ENCODE peak calls at places on chromosomes 16 and 17, in five cellular contexts. A is endodermal cell, Z is caudate nucleus, C is lung, N is mesendoderm. B is an unnamed sample.

GRCh38 chr16:13733561-13733960 is 186.4 kb upstream of the ERCC4 start:
- DNase-seq in A (no peak), Z (no peak), C (no peak), N (no peak), B (no peak)

GRCh38 chr16:54140057-54140787 is 146.4 kb downstream of the IRX3 start:
- DNase-seq in A (peak), Z (no peak), C (no peak), N (peak), B (no peak)

GRCh38 chr16:4327782-4328579 is 12.1 kb downstream of the GLIS2 start:
- DNase-seq in A (peak), Z (peak), C (peak), N (peak), B (peak)

GRCh38 chr17:51764387-51764971 is 394.0 kb downstream of the CA10 start:
- DNase-seq in A (peak), Z (no peak), C (peak), N (peak), B (no peak)

GRCh38 chr16:54402270-54402669 is 115.7 kb upstream of the IRX3 start:
- DNase-seq in A (peak), Z (no peak), C (no peak), N (no peak), B (no peak)

GRCh38 chr17:73194514-73195222 is 1.8 kb downstream of the COG1 start:
- DNase-seq in A (no peak), Z (no peak), C (no peak), N (no peak), B (no peak)

GRCh38 chr17:16428098-16428882 is 12.9 kb downstream of the TRPV2 start:
- DNase-seq in A (peak), Z (peak), C (peak), N (peak), B (no peak)

GRCh38 chr17:80695979-80696378 is 151.3 kb downstream of the RPTOR start:
- DNase-seq in A (no peak), Z (no peak), C (no peak), N (no peak), B (no peak)

GRCh38 chr17:45441536-45442310 is 9.1 kb upstream of the ARHGAP27 start:
- DNase-seq in A (peak), Z (no peak), C (no peak), N (no peak), B (no peak)

GRCh38 chr17:36092228-36092627 is 2.3 kb upstream of the CCL3 start:
- DNase-seq in A (no peak), Z (no peak), C (no peak), N (no peak), B (no peak)

GRCh38 chr17:37520174-37520573 is 30.5 kb downstream of the DUSP14 start:
- DNase-seq in A (peak), Z (no peak), C (no peak), N (no peak), B (no peak)

GRCh38 chr17:8991514-8992285 is 26.2 kb upstream of the PIK3R5 start:
- DNase-seq in A (peak), Z (no peak), C (peak), N (peak), B (no peak)

GRCh38 chr17:32927724-32928526 is at the start of gene TMEM98:
- DNase-seq in A (peak), Z (no peak), C (no peak), N (peak), B (no peak)

GRCh38 chr16:71885261-71885650 is 1.3 kb upstream of the ZNF821 start:
- DNase-seq in A (peak), Z (no peak), C (no peak), N (peak), B (no peak)

GRCh38 chr17:41974031-41974430 is 7.4 kb downstream of the CNP start:
- DNase-seq in A (no peak), Z (no peak), C (no peak), N (no peak), B (no peak)

GRCh38 chr17:68013385-68013784 is 17.1 kb upstream of the C17orf58 start:
- DNase-seq in A (no peak), Z (no peak), C (no peak), N (no peak), B (no peak)

GRCh38 chr16:88773812-88774291 is 11.2 kb downstream of the PIEZO1 start:
- DNase-seq in A (peak), Z (no peak), C (peak), N (peak), B (no peak)

GRCh38 chr17:83201206-83202001 is 122.0 kb downstream of the METRNL start:
- DNase-seq in A (no peak), Z (no peak), C (no peak), N (no peak), B (no peak)

GRCh38 chr16:19771796-19772195 is 53.7 kb downstream of the IQCK start:
- DNase-seq in A (peak), Z (no peak), C (no peak), N (no peak), B (no peak)

GRCh38 chr16:48497932-48498760 is 111.8 kb downstream of the N4BP1 start:
- DNase-seq in A (no peak), Z (no peak), C (no peak), N (no peak), B (peak)

GRCh38 chr17:61381537-61381936 is 18.1 kb upstream of the TBX2 start:
- DNase-seq in A (no peak), Z (no peak), C (no peak), N (no peak), B (no peak)

GRCh38 chr16:27625050-27625697 is 75.2 kb downstream of the KATNIP start:
- DNase-seq in A (no peak), Z (no peak), C (no peak), N (no peak), B (no peak)

GRCh38 chr16:69169607-69170352 is 17.2 kb upstream of the SNTB2 start:
- DNase-seq in A (no peak), Z (no peak), C (no peak), N (no peak), B (no peak)

GRCh38 chr16:46855389-46855788 is 24.4 kb upstream of the C16orf87 start:
- DNase-seq in A (no peak), Z (no peak), C (no peak), N (no peak), B (no peak)

GRCh38 chr17:81487487-81488275 is 24.9 kb downstream of the ACTG1 start:
- DNase-seq in A (peak), Z (peak), C (peak), N (peak), B (no peak)

GRCh38 chr17:74467221-74467951 is 952 bp downstream of the CD300A start:
- DNase-seq in A (no peak), Z (no peak), C (no peak), N (no peak), B (no peak)

GRCh38 chr17:82441686-82442487 is 8.7 kb downstream of the CYBC1 start:
- DNase-seq in A (peak), Z (no peak), C (no peak), N (no peak), B (no peak)

GRCh38 chr17:36118477-36119353 is 15.1 kb downstream of the CCL4 start:
- DNase-seq in A (no peak), Z (no peak), C (no peak), N (no peak), B (no peak)

GRCh38 chr16:31697744-31698125 is 170.0 kb downstream of the AHSP start:
- DNase-seq in A (no peak), Z (no peak), C (no peak), N (no peak), B (no peak)

GRCh38 chr16:15966420-15967222 is 17.2 kb downstream of the ABCC1 start:
- DNase-seq in A (no peak), Z (no peak), C (peak), N (peak), B (no peak)

GRCh38 chr17:16339959-16340358 is 13.3 kb downstream of the CENPV start:
- DNase-seq in A (no peak), Z (no peak), C (no peak), N (no peak), B (no peak)

GRCh38 chr17:49469831-49470568 is 25.1 kb upstream of the NGFR start:
- DNase-seq in A (peak), Z (no peak), C (no peak), N (no peak), B (no peak)

GRCh38 chr17:66345264-66345663 is 42.9 kb downstream of the PRKCA start:
- DNase-seq in A (no peak), Z (no peak), C (no peak), N (no peak), B (no peak)

GRCh38 chr16:27123795-27124194 is 57.1 kb downstream of the C16orf82 start:
- DNase-seq in A (no peak), Z (no peak), C (no peak), N (no peak), B (no peak)

GRCh38 chr16:17416461-17417221 is 54.1 kb downstream of the XYLT1 start:
- DNase-seq in A (peak), Z (peak), C (peak), N (peak), B (no peak)

GRCh38 chr17:61868074-61868473 is 4.7 kb upstream of the BRIP1 start:
- DNase-seq in A (no peak), Z (no peak), C (no peak), N (no peak), B (no peak)

GRCh38 chr17:73215414-73215813 is 22.6 kb downstream of the COG1 start:
- DNase-seq in A (peak), Z (no peak), C (no peak), N (no peak), B (no peak)

GRCh38 chr17:74357466-74357809 is 4.2 kb downstream of the BTBD17 start:
- DNase-seq in A (no peak), Z (no peak), C (no peak), N (no peak), B (no peak)

GRCh38 chr16:11632455-11632921 is 35.8 kb upstream of the SNN start:
- DNase-seq in A (peak), Z (no peak), C (no peak), N (peak), B (no peak)

DNA sequence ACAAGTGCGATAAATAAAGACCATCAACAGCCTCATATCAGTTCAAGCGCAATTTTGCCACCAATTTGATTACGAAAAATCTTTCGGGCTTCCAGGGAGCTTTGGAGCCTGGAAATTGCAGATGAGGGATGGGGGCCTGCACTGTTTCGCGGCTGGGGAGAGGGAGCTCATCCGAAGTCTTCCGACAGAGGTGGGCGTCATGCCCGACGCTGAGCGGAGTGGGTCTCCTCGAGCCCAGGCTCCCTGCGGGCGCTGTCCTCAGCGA is 115.9 kb upstream of the SMURF2 start:
- DNase-seq in A (no peak), Z (no peak), C (no peak), N (no peak), B (no peak)
- H3K27ac ChIP-seq in A (no peak), Z (peak), C (peak), N (no peak), B (peak)

DNA sequence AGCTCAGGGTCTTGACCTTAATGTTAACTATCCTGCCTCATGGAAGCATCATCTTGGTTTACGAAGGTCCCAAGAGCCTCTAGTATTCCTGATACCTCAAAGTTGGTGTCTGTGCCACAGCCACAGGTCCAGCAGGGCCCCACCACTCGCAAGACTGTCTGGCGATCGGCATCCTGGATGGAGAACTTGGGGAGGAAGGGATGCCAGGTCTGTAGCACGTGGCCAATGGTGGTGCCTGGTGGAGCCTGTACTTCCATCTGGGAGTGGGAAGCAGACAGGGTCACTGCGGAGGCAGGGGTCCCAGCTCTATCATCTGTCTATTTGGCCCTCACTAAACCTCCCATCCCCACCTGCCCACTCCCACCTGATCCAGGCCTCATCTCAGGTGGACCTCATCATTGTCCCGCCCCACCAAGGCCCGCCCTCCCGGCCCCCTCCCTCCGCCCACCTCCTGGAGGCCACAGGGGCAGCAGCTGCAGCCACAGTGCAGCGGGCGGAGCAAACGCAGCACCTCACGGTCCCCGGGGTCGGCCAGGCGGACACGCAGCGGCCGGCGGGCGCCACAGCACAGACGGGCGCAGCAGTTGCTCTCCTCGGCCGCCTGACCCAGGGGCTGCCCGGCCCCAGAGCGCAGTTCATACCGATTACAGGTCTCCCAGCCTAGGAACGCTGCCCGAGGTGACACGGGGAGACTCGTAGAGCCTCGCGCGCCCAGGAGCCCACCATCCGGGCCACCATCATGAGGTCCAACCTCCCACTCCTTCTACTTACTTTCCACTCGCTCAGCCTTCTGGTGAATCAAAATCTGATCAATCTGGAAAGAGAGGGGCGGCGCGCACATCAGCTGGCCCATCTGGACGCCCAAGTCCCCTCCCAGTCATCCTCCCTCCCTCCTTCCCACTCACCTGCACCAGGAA is 1.4 kb downstream of the PLSCR3 start:
- DNase-seq in A (peak), Z (no peak), C (no peak), N (peak), B (no peak)
- H3K27ac ChIP-seq in A (no peak), Z (no peak), C (peak), N (no peak), B (peak)

DNA sequence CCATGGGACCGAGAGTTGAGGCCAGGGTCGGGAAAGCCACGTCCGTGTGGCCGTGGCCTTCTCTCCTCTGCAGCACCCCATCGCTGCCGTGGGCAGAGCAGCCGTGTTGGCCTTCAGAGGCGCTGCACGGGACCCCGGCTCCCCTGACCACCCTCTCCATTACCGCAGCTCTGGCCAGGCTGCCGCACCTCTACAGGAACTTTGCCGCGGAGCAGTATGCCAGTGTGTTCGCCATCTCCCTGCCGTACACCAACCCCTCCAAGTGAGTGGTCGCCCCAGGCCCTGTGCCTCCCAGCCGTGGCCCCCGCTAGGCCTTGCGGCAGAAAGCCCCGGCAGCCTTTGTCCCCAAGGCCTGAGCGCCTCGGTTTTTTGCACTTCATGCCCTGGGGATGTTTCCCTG is 27.8 kb downstream of the TSC2 start:
- DNase-seq in A (no peak), Z (no peak), C (no peak), N (no peak), B (no peak)
- H3K27ac ChIP-seq in A (no peak), Z (no peak), C (no peak), N (no peak), B (no peak)

GRCh38 chr17:1646199-1646875 is 805 bp upstream of the SCARF1 start:
- DNase-seq in A (peak), Z (no peak), C (no peak), N (no peak), B (no peak)

GRCh38 chr17:1645207-1646171 is at the start of gene SCARF1:
- DNase-seq in A (peak), Z (no peak), C (no peak), N (peak), B (no peak)

GRCh38 chr17:1643293-1643998 is 2.1 kb downstream of the SCARF1 start:
- DNase-seq in A (peak), Z (no peak), C (peak), N (peak), B (no peak)

GRCh38 chr17:1644493-1645206 is 882 bp downstream of the SCARF1 start:
- DNase-seq in A (peak), Z (no peak), C (no peak), N (no peak), B (no peak)

DNA sequence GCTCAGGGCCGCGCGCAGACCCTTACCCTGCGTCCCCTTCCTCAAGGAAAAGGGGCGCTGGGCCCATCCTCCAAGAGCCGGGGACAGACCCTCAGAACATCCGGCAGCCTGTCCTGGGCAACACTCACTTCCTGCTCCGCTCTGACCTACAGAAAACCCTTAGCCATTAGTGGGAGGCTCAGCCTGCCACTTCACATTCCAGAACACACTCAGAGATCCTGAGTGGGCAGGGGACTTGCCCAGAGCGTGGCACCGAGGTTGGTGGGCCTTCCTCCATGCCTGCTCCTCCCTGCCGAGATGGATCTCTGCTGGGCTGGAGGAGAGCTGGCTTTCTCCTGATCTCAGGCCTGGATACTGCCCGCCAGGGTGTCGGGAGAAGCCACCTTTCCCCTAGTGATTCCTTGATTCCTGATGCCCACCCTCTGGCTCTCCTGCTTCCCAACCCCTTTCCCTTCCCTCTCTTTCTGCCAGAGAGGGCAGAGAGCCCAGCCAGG is 1.5 kb downstream of the SCARF1 start:
- DNase-seq in A (peak), Z (no peak), C (peak), N (no peak), B (no peak)
- H3K27ac ChIP-seq in A (no peak), Z (peak), C (peak), N (no peak), B (peak)

GRCh38 chr17:1545618-1546017 is 17.0 kb downstream of the PITPNA start:
- DNase-seq in A (no peak), Z (no peak), C (no peak), N (no peak), B (no peak)
- H3K27ac ChIP-seq in A (no peak), Z (no peak), C (no peak), N (no peak), B (no peak)

DNA sequence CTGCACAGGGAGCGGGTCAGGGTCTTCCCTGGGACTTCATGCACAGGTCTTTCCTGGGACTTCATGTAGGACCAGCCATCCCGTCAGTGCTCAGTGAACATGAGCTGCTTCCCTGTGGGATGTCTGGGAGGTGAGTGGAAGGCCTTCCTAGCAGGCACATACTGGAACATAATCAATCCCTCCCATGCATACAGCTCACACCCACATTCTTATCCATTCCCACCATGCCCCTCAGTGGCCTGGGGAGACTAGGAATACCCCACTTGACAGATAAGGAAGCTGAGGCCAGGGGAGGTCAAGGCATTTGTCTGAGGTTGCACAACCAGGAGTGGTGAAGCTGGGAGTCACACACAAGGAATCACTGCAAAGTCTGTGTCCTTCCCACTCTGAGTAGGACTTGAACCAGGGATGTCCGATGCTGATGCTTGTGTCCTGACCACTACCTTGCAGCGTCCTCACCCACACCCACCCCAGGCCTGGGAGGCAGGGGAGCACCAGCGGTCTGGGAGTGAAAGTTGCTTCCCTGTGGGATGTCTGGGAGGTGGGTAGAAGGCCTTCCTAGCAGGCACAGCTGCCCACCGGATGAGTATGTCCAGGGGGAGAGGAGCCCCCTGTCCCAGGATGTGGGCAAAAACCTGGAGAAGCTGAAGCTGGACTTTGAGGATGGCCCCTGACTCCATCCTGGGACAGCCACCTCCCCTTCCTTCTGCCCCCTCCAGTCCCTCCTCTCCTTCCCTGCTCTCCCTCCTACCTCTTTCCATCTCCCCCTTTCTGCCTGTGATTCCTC is 1.0 kb upstream of the NLRC5 start:
- DNase-seq in A (no peak), Z (no peak), C (no peak), N (no peak), B (no peak)
- H3K27ac ChIP-seq in A (no peak), Z (peak), C (peak), N (no peak), B (peak)

DNA sequence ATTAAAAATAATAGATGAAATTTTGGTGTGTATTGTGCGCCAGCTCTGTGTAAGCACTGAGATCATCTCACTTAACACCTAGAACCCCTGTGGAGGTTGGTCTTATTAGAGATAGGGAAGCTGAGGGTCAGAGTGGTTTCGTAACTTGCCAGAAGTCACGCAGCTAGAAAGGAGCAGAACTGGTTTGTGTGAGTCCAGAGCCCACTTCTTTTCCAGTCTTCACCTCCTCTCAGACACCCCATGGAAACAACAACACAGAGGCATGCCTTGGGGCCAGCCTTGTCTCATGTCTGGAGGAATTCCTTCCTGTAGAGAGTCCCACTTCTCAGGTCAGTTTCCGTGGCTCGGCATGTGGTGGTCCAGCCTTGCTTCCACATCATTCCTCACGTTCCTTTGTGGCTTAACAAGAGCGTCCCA is 16.5 kb downstream of the YPEL2 start:
- DNase-seq in A (peak), Z (no peak), C (no peak), N (peak), B (no peak)
- H3K27ac ChIP-seq in A (no peak), Z (no peak), C (peak), N (no peak), B (no peak)

GRCh38 chr17:77435272-77436057 is 294.7 kb downstream of the SEC14L1 start:
- DNase-seq in A (no peak), Z (no peak), C (no peak), N (no peak), B (no peak)
- H3K27ac ChIP-seq in A (no peak), Z (no peak), C (peak), N (peak), B (peak)

B was measured in esophagus muscularis mucosa.